ENCODE peak calls at places on chromosomes 2 and 18, in six cellular contexts. R is A549, K is spleen, C is tibial artery, X is progenitor cell of endocrine pancreas, P is tibial nerve. V is an unnamed sample.

GRCh38 chr2:41716497-41716896 is 331.3 kb upstream of the PKDCC start:
- DNase-seq in R (no peak), K (no peak), C (no peak), X (no peak), P (no peak), V (no peak)

GRCh38 chr2:26187114-26187513 is 14.2 kb downstream of the GAREM2 start:
- DNase-seq in R (no peak), K (no peak), C (no peak), X (no peak), P (no peak), V (no peak)

GRCh38 chr2:236972491-236973379 is 113.0 kb upstream of the COPS8 start:
- DNase-seq in R (peak), K (peak), C (peak), X (no peak), P (peak), V (peak)

GRCh38 chr2:239328306-239329191 is 72.3 kb downstream of the HDAC4 start:
- DNase-seq in R (no peak), K (no peak), C (peak), X (no peak), P (no peak), V (peak)

GRCh38 chr2:31151501-31151900 is 13.3 kb upstream of the GALNT14 start:
- DNase-seq in R (peak), K (no peak), C (no peak), X (no peak), P (no peak), V (no peak)

GRCh38 chr2:28950941-28951630 is 30.0 kb upstream of the TOGARAM2 start:
- DNase-seq in R (peak), K (no peak), C (no peak), X (no peak), P (no peak), V (no peak)

GRCh38 chr18:14920976-14921375 is 173.0 kb downstream of the ANKRD30B start:
- DNase-seq in R (no peak), K (no peak), C (no peak), X (no peak), P (no peak), V (no peak)

GRCh38 chr2:192465145-192465544 is 270.4 kb upstream of the TMEFF2 start:
- DNase-seq in R (no peak), K (no peak), C (no peak), X (no peak), P (no peak), V (no peak)

GRCh38 chr18:4802296-4802695 is 347.2 kb upstream of the DLGAP1 start:
- DNase-seq in R (no peak), K (no peak), C (no peak), X (no peak), P (no peak), V (no peak)

GRCh38 chr18:13394794-13395193 is 176.2 kb downstream of the LDLRAD4 start:
- DNase-seq in R (no peak), K (no peak), C (no peak), X (no peak), P (no peak), V (no peak)

GRCh38 chr2:70190086-70190412 is 770 bp downstream of the C2orf42 start:
- DNase-seq in R (no peak), K (no peak), C (no peak), X (no peak), P (no peak), V (no peak)

DNA sequence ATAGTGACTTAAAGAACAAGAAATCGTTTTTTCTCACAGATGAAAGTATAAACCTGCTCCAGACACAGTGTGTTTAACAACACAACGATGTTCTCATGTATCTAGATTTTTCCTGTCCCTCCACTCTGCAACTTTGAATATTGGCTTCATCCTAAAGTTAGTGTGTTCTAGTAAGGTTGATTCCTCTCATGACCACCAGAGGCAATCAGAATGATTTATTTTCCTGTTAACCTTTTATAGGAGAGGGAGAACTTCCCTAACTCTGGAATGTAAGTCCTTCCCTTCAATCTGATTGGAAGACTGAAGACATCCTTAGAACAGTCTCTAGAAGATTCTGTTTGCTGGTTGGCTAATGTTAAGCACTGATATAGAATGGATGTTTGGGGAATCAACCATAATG is 41.0 kb upstream of the TAF4B start:
- DNase-seq in R (peak), K (no peak), C (no peak), X (no peak), P (no peak), V (no peak)
- TF ChIP-seq CTCF in R (no peak), K (no peak), C (no peak), X (peak), P (no peak), V (no peak)

DNA sequence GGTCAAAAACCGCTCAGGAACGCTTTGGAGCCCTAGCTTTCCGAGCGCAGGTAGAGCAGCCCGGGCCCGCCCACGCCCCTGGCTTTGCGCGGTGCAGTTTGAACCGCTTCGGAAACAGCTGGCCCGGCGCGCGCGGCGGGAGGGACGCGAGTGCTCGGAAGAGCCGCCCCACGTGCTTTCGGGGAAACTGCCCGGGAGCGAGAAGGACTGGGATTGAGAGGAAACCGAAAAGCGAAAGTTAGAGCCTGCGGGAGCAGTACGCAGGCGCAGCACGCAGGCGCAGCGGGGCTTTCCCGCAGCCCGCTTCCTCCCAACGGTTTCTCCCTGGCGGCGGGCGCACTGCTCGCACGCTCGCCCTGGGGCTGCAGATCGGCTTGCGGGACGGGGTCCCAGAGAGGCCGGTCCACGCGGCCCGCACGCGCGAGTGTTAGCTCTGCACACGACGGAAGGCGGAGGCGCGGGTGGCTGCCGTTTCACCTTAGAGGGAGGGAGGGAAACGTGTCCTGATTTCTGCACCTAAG is 6.3 kb upstream of the STAT1 start:
- DNase-seq in R (peak), K (peak), C (peak), X (peak), P (peak), V (peak)
- TF ChIP-seq CTCF in R (no peak), K (peak), C (no peak), X (peak), P (no peak), V (peak)

GRCh38 chr18:79988079-79988924 is at the start of gene TXNL4A:
- DNase-seq in R (peak), K (peak), C (peak), X (peak), P (peak), V (peak)
- TF ChIP-seq CTCF in R (no peak), K (peak), C (peak), X (peak), P (no peak), V (peak)

GRCh38 chr2:20676353-20677215 is 9.6 kb downstream of the GDF7 start:
- DNase-seq in R (peak), K (no peak), C (no peak), X (no peak), P (no peak), V (no peak)

GRCh38 chr2:20675701-20676352 is 8.9 kb downstream of the GDF7 start:
- DNase-seq in R (peak), K (peak), C (no peak), X (no peak), P (no peak), V (no peak)

GRCh38 chr2:20678751-20679150 is 11.8 kb downstream of the GDF7 start:
- DNase-seq in R (no peak), K (no peak), C (no peak), X (no peak), P (no peak), V (no peak)

GRCh38 chr2:20674974-20675679 is 8.2 kb downstream of the GDF7 start:
- DNase-seq in R (no peak), K (no peak), C (peak), X (no peak), P (no peak), V (no peak)

GRCh38 chr2:20677301-20678176 is 10.6 kb downstream of the GDF7 start:
- DNase-seq in R (no peak), K (no peak), C (no peak), X (no peak), P (no peak), V (no peak)
- TF ChIP-seq CTCF in R (peak), K (no peak), C (no peak), X (peak), P (no peak), V (no peak)

DNA sequence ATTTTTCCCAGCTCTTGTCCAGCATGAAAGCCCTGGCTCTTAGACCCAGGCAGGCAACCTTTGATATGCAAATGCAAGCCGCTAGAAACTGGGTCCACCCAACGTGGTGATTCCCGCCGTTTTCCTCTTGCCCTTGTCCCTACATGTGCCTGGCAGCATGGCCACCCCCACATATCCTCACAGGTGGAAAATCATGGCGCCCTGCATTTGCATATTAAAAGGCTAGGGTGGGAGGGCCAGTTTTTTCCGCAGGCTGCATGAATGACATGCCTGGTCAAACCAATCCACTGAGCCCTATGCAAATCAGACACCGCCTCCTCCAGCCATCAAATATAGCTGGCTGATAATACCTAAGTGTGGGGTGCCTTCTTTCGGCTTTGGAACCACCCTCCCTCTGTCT is 1091.8 kb upstream of the NXPH2 start:
- DNase-seq in R (no peak), K (no peak), C (no peak), X (no peak), P (no peak), V (no peak)
- TF ChIP-seq CTCF in R (no peak), K (no peak), C (no peak), X (no peak), P (no peak), V (no peak)

GRCh38 chr2:190179754-190180312 is 117.3 kb upstream of the MSTN start:
- DNase-seq in R (no peak), K (no peak), C (no peak), X (no peak), P (peak), V (no peak)
- TF ChIP-seq CTCF in R (no peak), K (peak), C (no peak), X (no peak), P (no peak), V (no peak)

V was measured in gastrocnemius medialis.